ENCODE peak calls at places on chromosomes 11 and 22, in eight cellular contexts. One of them, this sample, is unnamed.
A peak's percentile ranks its signal among the peaks of the same experiment; 100 is the strongest.

GRCh38 chr11:843818-844692 is 1.4 kb downstream of the TSPAN4 start:
- DNase-seq in OCI-LY7: no peak
- DNase-seq in left ventricle myocardium inferior: peak; percentile 92
- DNase-seq in Caco-2: peak; percentile 86
- DNase-seq in adrenal gland: peak; percentile 94
- DNase-seq in breast epithelium: peak; percentile 84
- DNase-seq in foreskin fibroblast: peak; percentile 99
- DNase-seq in tibial nerve: peak; percentile 97
- DNase-seq in this sample: no peak

GRCh38 chr22:32788884-32789624 is 12.5 kb upstream of the TIMP3 start:
- DNase-seq in OCI-LY7: no peak
- DNase-seq in left ventricle myocardium inferior: no peak
- DNase-seq in Caco-2: peak; percentile 70
- DNase-seq in adrenal gland: no peak
- DNase-seq in breast epithelium: no peak
- DNase-seq in foreskin fibroblast: peak; percentile 77
- DNase-seq in tibial nerve: no peak
- DNase-seq in this sample: no peak

GRCh38 chr11:5922749-5923426 is 19.2 kb upstream of the OR56A3 start:
- DNase-seq in OCI-LY7: no peak
- DNase-seq in left ventricle myocardium inferior: no peak
- DNase-seq in Caco-2: no peak
- DNase-seq in adrenal gland: no peak
- DNase-seq in breast epithelium: no peak
- DNase-seq in foreskin fibroblast: no peak
- DNase-seq in tibial nerve: no peak
- DNase-seq in this sample: no peak

GRCh38 chr11:17595526-17596309 is 48.7 kb downstream of the OTOG start:
- DNase-seq in OCI-LY7: no peak
- DNase-seq in left ventricle myocardium inferior: no peak
- DNase-seq in Caco-2: peak; percentile 24
- DNase-seq in adrenal gland: peak; percentile 3
- DNase-seq in breast epithelium: peak; percentile 22
- DNase-seq in foreskin fibroblast: no peak
- DNase-seq in tibial nerve: no peak
- DNase-seq in this sample: no peak

GRCh38 chr11:63907808-63908530 is 9.0 kb downstream of the RCOR2 start:
- DNase-seq in OCI-LY7: no peak
- DNase-seq in left ventricle myocardium inferior: no peak
- DNase-seq in Caco-2: no peak
- DNase-seq in adrenal gland: no peak
- DNase-seq in breast epithelium: no peak
- DNase-seq in foreskin fibroblast: no peak
- DNase-seq in tibial nerve: no peak
- DNase-seq in this sample: no peak

GRCh38 chr11:87423161-87423560 is 385.4 kb downstream of the TMEM135 start:
- DNase-seq in OCI-LY7: no peak
- DNase-seq in left ventricle myocardium inferior: no peak
- DNase-seq in Caco-2: no peak
- DNase-seq in adrenal gland: no peak
- DNase-seq in breast epithelium: no peak
- DNase-seq in foreskin fibroblast: no peak
- DNase-seq in tibial nerve: no peak
- DNase-seq in this sample: no peak

GRCh38 chr11:118957549-118957948 is 1.5 kb downstream of the UPK2 start:
- DNase-seq in OCI-LY7: no peak
- DNase-seq in left ventricle myocardium inferior: no peak
- DNase-seq in Caco-2: no peak
- DNase-seq in adrenal gland: no peak
- DNase-seq in breast epithelium: no peak
- DNase-seq in foreskin fibroblast: no peak
- DNase-seq in tibial nerve: no peak
- DNase-seq in this sample: no peak

GRCh38 chr11:123560001-123560400 is 94.4 kb downstream of the SCN3B start:
- DNase-seq in OCI-LY7: no peak
- DNase-seq in left ventricle myocardium inferior: peak; percentile 60
- DNase-seq in Caco-2: no peak
- DNase-seq in adrenal gland: peak; percentile 88
- DNase-seq in breast epithelium: no peak
- DNase-seq in foreskin fibroblast: peak; percentile 78
- DNase-seq in tibial nerve: peak; percentile 16
- DNase-seq in this sample: no peak

GRCh38 chr11:1510928-1511327 is 24.3 kb upstream of the MOB2 start:
- DNase-seq in OCI-LY7: no peak
- DNase-seq in left ventricle myocardium inferior: peak; percentile 0
- DNase-seq in Caco-2: no peak
- DNase-seq in adrenal gland: no peak
- DNase-seq in breast epithelium: no peak
- DNase-seq in foreskin fibroblast: peak; percentile 23
- DNase-seq in tibial nerve: no peak
- DNase-seq in this sample: no peak

GRCh38 chr11:8093931-8094575 is 13.0 kb downstream of the TUB start:
- DNase-seq in OCI-LY7: no peak
- DNase-seq in left ventricle myocardium inferior: no peak
- DNase-seq in Caco-2: no peak
- DNase-seq in adrenal gland: peak; percentile 5
- DNase-seq in breast epithelium: no peak
- DNase-seq in foreskin fibroblast: peak; percentile 46
- DNase-seq in tibial nerve: no peak
- DNase-seq in this sample: no peak

GRCh38 chr22:38243007-38243775 is 29.6 kb downstream of the TMEM184B start:
- DNase-seq in OCI-LY7: peak; percentile 23
- DNase-seq in left ventricle myocardium inferior: peak; percentile 42
- DNase-seq in Caco-2: no peak
- DNase-seq in adrenal gland: peak; percentile 50
- DNase-seq in breast epithelium: no peak
- DNase-seq in foreskin fibroblast: peak; percentile 64
- DNase-seq in tibial nerve: no peak
- DNase-seq in this sample: no peak

GRCh38 chr11:61908730-61909622 is 8.4 kb downstream of the RAB3IL1 start:
- DNase-seq in OCI-LY7: no peak
- DNase-seq in left ventricle myocardium inferior: peak; percentile 74
- DNase-seq in Caco-2: no peak
- DNase-seq in adrenal gland: peak; percentile 64
- DNase-seq in breast epithelium: no peak
- DNase-seq in foreskin fibroblast: no peak
- DNase-seq in tibial nerve: no peak
- DNase-seq in this sample: no peak

GRCh38 chr11:95968585-95968984 is 44.7 kb upstream of the MTMR2 start:
- DNase-seq in OCI-LY7: peak; percentile 4
- DNase-seq in left ventricle myocardium inferior: no peak
- DNase-seq in Caco-2: no peak
- DNase-seq in adrenal gland: no peak
- DNase-seq in breast epithelium: no peak
- DNase-seq in foreskin fibroblast: peak; percentile 64
- DNase-seq in tibial nerve: no peak
- DNase-seq in this sample: no peak

GRCh38 chr22:38843716-38844660 is at the start of gene NPTXR:
- DNase-seq in OCI-LY7: no peak
- DNase-seq in left ventricle myocardium inferior: peak; percentile 54
- DNase-seq in Caco-2: peak; percentile 62
- DNase-seq in adrenal gland: peak; percentile 64
- DNase-seq in breast epithelium: no peak
- DNase-seq in foreskin fibroblast: peak; percentile 81
- DNase-seq in tibial nerve: no peak
- DNase-seq in this sample: no peak

GRCh38 chr11:116605543-116605942 is 167.2 kb downstream of the BUD13 start:
- DNase-seq in OCI-LY7: peak; percentile 56
- DNase-seq in left ventricle myocardium inferior: no peak
- DNase-seq in Caco-2: peak; percentile 88
- DNase-seq in adrenal gland: peak; percentile 22
- DNase-seq in breast epithelium: peak; percentile 57
- DNase-seq in foreskin fibroblast: no peak
- DNase-seq in tibial nerve: no peak
- DNase-seq in this sample: peak; percentile 23

GRCh38 chr11:12016246-12016645 is 7.8 kb upstream of the DKK3 start:
- DNase-seq in OCI-LY7: no peak
- DNase-seq in left ventricle myocardium inferior: no peak
- DNase-seq in Caco-2: no peak
- DNase-seq in adrenal gland: no peak
- DNase-seq in breast epithelium: no peak
- DNase-seq in foreskin fibroblast: no peak
- DNase-seq in tibial nerve: no peak
- DNase-seq in this sample: no peak

GRCh38 chr11:104148696-104149095 is 15.3 kb downstream of the PDGFD start:
- DNase-seq in OCI-LY7: no peak
- DNase-seq in left ventricle myocardium inferior: no peak
- DNase-seq in Caco-2: no peak
- DNase-seq in adrenal gland: no peak
- DNase-seq in breast epithelium: no peak
- DNase-seq in foreskin fibroblast: peak; percentile 41
- DNase-seq in tibial nerve: no peak
- DNase-seq in this sample: no peak

GRCh38 chr11:104148074-104148473 is 15.9 kb downstream of the PDGFD start:
- DNase-seq in OCI-LY7: no peak
- DNase-seq in left ventricle myocardium inferior: no peak
- DNase-seq in Caco-2: no peak
- DNase-seq in adrenal gland: no peak
- DNase-seq in breast epithelium: no peak
- DNase-seq in foreskin fibroblast: peak; percentile 84
- DNase-seq in tibial nerve: no peak
- DNase-seq in this sample: no peak

GRCh38 chr11:104154296-104154695 is 9.7 kb downstream of the PDGFD start:
- DNase-seq in OCI-LY7: no peak
- DNase-seq in left ventricle myocardium inferior: no peak
- DNase-seq in Caco-2: no peak
- DNase-seq in adrenal gland: no peak
- DNase-seq in breast epithelium: no peak
- DNase-seq in foreskin fibroblast: no peak
- DNase-seq in tibial nerve: no peak
- DNase-seq in this sample: no peak

GRCh38 chr11:104152941-104153340 is 11.0 kb downstream of the PDGFD start:
- DNase-seq in OCI-LY7: peak; percentile 18
- DNase-seq in left ventricle myocardium inferior: no peak
- DNase-seq in Caco-2: no peak
- DNase-seq in adrenal gland: no peak
- DNase-seq in breast epithelium: no peak
- DNase-seq in foreskin fibroblast: no peak
- DNase-seq in tibial nerve: no peak
- DNase-seq in this sample: no peak

GRCh38 chr11:104151404-104152204 is 12.3 kb downstream of the PDGFD start:
- DNase-seq in OCI-LY7: peak; percentile 38
- DNase-seq in left ventricle myocardium inferior: no peak
- DNase-seq in Caco-2: no peak
- DNase-seq in adrenal gland: no peak
- DNase-seq in breast epithelium: no peak
- DNase-seq in foreskin fibroblast: peak; percentile 37
- DNase-seq in tibial nerve: no peak
- DNase-seq in this sample: no peak
- TF ChIP-seq CTCF in OCI-LY7: peak; percentile 82
- TF ChIP-seq CTCF in left ventricle myocardium inferior: peak; percentile 57
- TF ChIP-seq CTCF in Caco-2: peak; percentile 25
- TF ChIP-seq CTCF in adrenal gland: no peak
- TF ChIP-seq CTCF in breast epithelium: no peak
- TF ChIP-seq CTCF in foreskin fibroblast: peak; percentile 23
- TF ChIP-seq CTCF in tibial nerve: peak; percentile 15
- TF ChIP-seq CTCF in this sample: peak; percentile 64

DNA sequence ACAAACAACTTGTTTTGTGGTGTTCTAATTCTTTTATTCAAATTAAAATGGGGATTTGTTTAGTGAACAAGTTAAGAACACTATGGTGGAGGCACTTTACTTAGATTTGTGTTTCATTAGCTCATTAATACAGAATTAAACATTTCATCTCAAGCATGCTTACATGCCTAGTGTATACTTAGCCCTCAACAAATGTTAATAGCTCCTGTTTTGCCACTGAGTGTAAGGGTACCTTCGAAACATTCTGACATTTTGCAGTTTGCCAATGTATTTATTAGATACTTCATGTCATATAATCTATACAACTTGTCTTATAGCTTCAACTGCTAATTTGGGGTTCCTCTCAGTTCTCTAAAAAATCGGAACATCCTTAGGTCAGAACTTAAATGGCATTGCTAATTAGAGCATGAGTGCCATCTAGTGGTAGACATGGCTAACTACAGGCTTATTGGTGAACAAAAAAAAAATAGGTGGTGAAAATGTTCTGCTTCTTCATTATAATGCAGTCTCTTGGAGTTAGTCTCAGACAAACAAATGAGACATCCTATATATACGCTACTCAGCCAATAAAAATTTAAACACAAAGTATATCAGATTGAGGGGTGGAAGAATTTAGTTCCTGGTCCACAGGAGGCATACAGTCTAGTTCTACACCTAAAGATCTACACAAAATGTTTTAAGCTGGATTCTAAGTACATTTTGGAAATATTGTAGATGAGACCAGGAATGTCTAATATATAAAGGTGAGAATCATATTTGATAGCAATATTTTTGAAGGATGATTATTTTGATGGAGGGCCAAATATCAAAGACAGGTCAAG is 4.9 kb upstream of the CNTN5 start:
- DNase-seq in OCI-LY7: peak; percentile 58
- DNase-seq in left ventricle myocardium inferior: no peak
- DNase-seq in Caco-2: no peak
- DNase-seq in adrenal gland: no peak
- DNase-seq in breast epithelium: no peak
- DNase-seq in foreskin fibroblast: peak; percentile 41
- DNase-seq in tibial nerve: peak; percentile 34
- DNase-seq in this sample: peak; percentile 32
- H3K4me3 ChIP-seq in OCI-LY7: no peak overlapping the region
- H3K4me3 ChIP-seq in left ventricle myocardium inferior: no peak overlapping the region
- H3K4me3 ChIP-seq in Caco-2: no peak overlapping the region
- H3K4me3 ChIP-seq in adrenal gland: no peak overlapping the region
- H3K4me3 ChIP-seq in breast epithelium: no peak overlapping the region
- H3K4me3 ChIP-seq in foreskin fibroblast: no peak overlapping the region
- H3K4me3 ChIP-seq in tibial nerve: no peak overlapping the region
- H3K4me3 ChIP-seq in this sample: no peak overlapping the region

GRCh38 chr22:44444341-44445306 is 53.4 kb downstream of the RTL6 start:
- DNase-seq in OCI-LY7: peak; percentile 45
- DNase-seq in left ventricle myocardium inferior: no peak
- DNase-seq in Caco-2: no peak
- DNase-seq in adrenal gland: no peak
- DNase-seq in breast epithelium: peak; percentile 43
- DNase-seq in foreskin fibroblast: no peak
- DNase-seq in tibial nerve: no peak
- DNase-seq in this sample: no peak
- TF ChIP-seq CTCF in OCI-LY7: peak; percentile 66
- TF ChIP-seq CTCF in left ventricle myocardium inferior: no peak
- TF ChIP-seq CTCF in Caco-2: no peak
- TF ChIP-seq CTCF in adrenal gland: no peak
- TF ChIP-seq CTCF in breast epithelium: no peak
- TF ChIP-seq CTCF in foreskin fibroblast: no peak
- TF ChIP-seq CTCF in tibial nerve: no peak
- TF ChIP-seq CTCF in this sample: no peak

DNA sequence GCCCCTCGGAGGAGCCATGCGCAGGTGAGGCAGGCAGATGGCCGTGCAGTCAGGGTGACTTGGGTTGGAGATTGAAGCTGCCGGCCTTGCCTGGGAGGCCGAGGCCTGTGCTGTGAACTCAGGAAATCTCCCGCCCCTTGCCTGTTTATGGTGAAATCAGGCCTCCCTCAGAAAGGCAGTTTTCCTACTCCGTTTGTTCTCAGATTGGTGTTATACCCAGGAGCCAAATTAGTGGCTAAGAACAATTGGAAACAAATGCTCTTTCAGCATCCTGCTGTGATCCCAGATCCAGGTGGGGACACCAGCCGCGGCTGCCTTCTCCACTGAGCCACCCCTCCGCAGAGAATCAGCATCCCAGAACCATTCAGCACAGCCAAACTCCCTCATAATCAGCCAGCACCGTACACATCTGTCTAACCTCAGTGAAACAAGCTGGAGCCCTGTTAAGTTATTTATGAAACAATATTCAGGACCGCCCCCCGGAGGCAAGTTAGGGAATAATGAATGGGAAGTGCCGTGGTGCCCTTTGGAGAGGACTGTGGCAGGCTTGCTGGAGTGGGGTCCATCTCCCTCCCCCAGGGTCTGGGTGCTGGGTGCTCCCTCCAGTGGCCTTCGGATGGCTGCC is 60.0 kb downstream of the PKNOX2 start:
- DNase-seq in OCI-LY7: no peak
- DNase-seq in left ventricle myocardium inferior: no peak
- DNase-seq in Caco-2: no peak
- DNase-seq in adrenal gland: no peak
- DNase-seq in breast epithelium: no peak
- DNase-seq in foreskin fibroblast: peak; percentile 15
- DNase-seq in tibial nerve: peak; percentile 61
- DNase-seq in this sample: no peak
- H3K4me3 ChIP-seq in OCI-LY7: no peak overlapping the region
- H3K4me3 ChIP-seq in left ventricle myocardium inferior: no peak overlapping the region
- H3K4me3 ChIP-seq in Caco-2: no peak overlapping the region
- H3K4me3 ChIP-seq in adrenal gland: no peak overlapping the region
- H3K4me3 ChIP-seq in breast epithelium: no peak overlapping the region
- H3K4me3 ChIP-seq in foreskin fibroblast: no peak overlapping the region
- H3K4me3 ChIP-seq in tibial nerve: no peak overlapping the region
- H3K4me3 ChIP-seq in this sample: no peak overlapping the region

This sample was measured in LNCaP clone FGC.